ENCODE peak calls at places on chromosomes 12 and 14, in seven cellular contexts. Q is Peyer's patch, F is colonic mucosa, R is brain microvascular endothelial cell, C is A549, K is WERI-Rb-1, S is HL-60. L is an unnamed sample.

GRCh38 chr12:85186236-85186635 is 93.8 kb upstream of the ALX1 start:
- DNase-seq in Q (no peak), F (no peak), R (no peak), C (no peak), K (no peak), S (no peak), L (no peak)

GRCh38 chr14:96270565-96271420 is 14.8 kb downstream of the BDKRB1 start:
- DNase-seq in Q (no peak), F (no peak), R (no peak), C (no peak), K (no peak), S (no peak), L (no peak)

GRCh38 chr14:103283916-103284315 is 50.1 kb upstream of the EIF5 start:
- DNase-seq in Q (no peak), F (no peak), R (no peak), C (no peak), K (no peak), S (no peak), L (no peak)

GRCh38 chr12:105382771-105383632 is 52.5 kb downstream of the C12orf75 start:
- DNase-seq in Q (no peak), F (peak), R (peak), C (peak), K (no peak), S (no peak), L (peak)

GRCh38 chr12:122928891-122929538 is 33.1 kb upstream of the VPS37B start:
- DNase-seq in Q (no peak), F (no peak), R (no peak), C (no peak), K (no peak), S (no peak), L (no peak)

GRCh38 chr12:53579545-53579955 is 46.6 kb downstream of the ATF7 start:
- DNase-seq in Q (no peak), F (no peak), R (no peak), C (no peak), K (no peak), S (no peak), L (no peak)

GRCh38 chr14:99476864-99477263 is 3.8 kb downstream of the SETD3 start:
- DNase-seq in Q (no peak), F (no peak), R (no peak), C (no peak), K (no peak), S (peak), L (no peak)

GRCh38 chr12:58656254-58657009 is 263.9 kb downstream of the LRIG3 start:
- DNase-seq in Q (no peak), F (no peak), R (no peak), C (no peak), K (no peak), S (no peak), L (no peak)

GRCh38 chr14:50619569-50620141 is 48.5 kb downstream of the SAV1 start:
- DNase-seq in Q (no peak), F (no peak), R (peak), C (peak), K (no peak), S (no peak), L (no peak)

GRCh38 chr14:64092940-64093339 is 201.2 kb downstream of the ESR2 start:
- DNase-seq in Q (no peak), F (peak), R (no peak), C (no peak), K (no peak), S (no peak), L (no peak)

GRCh38 chr14:69901113-69901951 is 22.1 kb downstream of the SMOC1 start:
- DNase-seq in Q (no peak), F (no peak), R (peak), C (no peak), K (no peak), S (no peak), L (no peak)

GRCh38 chr14:94768521-94769412 is 1.1 kb downstream of the GSC start:
- DNase-seq in Q (no peak), F (no peak), R (no peak), C (peak), K (peak), S (peak), L (no peak)

GRCh38 chr14:94768141-94768520 is 1.8 kb downstream of the GSC start:
- DNase-seq in Q (no peak), F (no peak), R (no peak), C (no peak), K (no peak), S (no peak), L (no peak)

GRCh38 chr14:94770815-94771190 is 890 bp upstream of the GSC start:
- DNase-seq in Q (no peak), F (no peak), R (no peak), C (no peak), K (no peak), S (no peak), L (no peak)

GRCh38 chr14:94770251-94770749 is 387 bp upstream of the GSC start:
- DNase-seq in Q (no peak), F (no peak), R (no peak), C (no peak), K (peak), S (no peak), L (no peak)

DNA sequence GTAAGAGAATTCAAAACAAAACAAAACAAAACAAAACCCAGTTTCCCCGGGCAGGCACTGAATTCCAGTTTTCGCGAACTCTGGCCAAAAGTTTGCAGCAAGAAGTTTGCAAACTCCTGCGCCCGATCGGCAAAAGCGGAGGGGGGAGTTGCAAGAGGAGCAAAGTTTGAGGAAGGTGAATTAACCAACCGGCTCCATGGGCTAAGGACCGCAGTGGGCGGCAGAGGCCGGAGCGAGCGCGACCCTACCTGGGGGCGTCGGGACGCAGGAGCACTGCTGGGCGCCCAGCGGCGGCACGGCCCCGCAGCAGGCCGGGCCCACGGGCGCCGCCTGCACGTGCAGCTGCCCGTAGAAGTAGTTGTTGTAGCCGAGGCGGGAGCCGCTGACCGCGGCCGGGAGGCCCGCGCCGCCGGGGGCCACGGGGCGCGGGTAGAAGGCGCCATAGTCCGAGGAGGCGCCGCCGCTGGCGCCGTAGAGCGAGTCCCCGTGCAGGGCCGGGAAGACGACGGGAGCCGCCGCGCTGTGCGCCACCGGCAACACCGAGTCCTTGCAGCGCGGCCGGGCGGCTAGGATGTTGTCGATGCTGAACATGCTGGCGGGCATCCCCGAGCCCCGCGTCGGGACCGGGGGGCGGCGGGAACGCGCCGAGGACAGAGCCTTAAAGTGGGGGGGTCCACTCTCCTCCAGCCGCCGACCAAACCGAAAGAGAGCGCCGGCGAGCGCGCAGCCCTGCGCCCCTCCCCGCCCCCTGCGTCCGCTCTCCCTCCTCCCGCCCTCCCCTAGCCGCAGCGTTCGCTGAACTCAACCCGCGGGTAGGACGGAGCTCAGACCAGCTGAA is at the start of gene GSC:
- DNase-seq in Q (no peak), F (no peak), R (no peak), C (peak), K (peak), S (peak), L (peak)
- H3K4me3 ChIP-seq in Q (peak), F (peak), R (peak), C (peak), K (peak), S (peak), L (peak)

GRCh38 chr12:30796891-30797371 is 42.2 kb upstream of the CAPRIN2 start:
- DNase-seq in Q (no peak), F (no peak), R (peak), C (peak), K (peak), S (no peak), L (peak)
- H3K27ac ChIP-seq in Q (no peak), F (no peak), R (peak), C (peak), K (no peak), S (no peak), L (peak)

GRCh38 chr12:41635731-41636130 is 447.6 kb downstream of the PDZRN4 start:
- DNase-seq in Q (no peak), F (no peak), R (no peak), C (no peak), K (no peak), S (no peak), L (no peak)
- H3K4me3 ChIP-seq in Q (no peak), F (no peak), R (no peak), C (no peak), K (no peak), S (no peak), L (no peak)

DNA sequence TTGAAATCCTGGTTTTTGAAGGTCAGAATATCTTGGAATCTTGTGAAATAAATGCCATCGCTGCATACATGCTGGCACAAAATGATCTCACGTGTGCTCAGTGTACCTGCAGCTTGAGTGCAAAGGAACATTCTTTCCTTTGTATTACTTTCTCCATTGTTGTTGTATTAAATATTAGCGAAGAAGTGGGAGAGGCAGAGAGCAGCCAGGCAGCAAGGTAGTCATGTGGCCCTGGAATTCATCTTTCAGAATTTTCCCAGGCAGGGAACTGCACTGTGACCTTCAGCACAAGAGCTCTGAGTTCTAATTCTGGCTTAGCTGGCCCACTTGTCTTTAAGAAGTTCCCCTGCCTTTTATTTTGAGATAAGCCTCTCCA is 145.5 kb downstream of the PRKCH start:
- DNase-seq in Q (no peak), F (no peak), R (no peak), C (no peak), K (no peak), S (no peak), L (no peak)
- H3K27ac ChIP-seq in Q (no peak), F (no peak), R (peak), C (peak), K (no peak), S (no peak), L (no peak)

GRCh38 chr14:90450151-90450550 is 53.3 kb downstream of the CALM1 start:
- DNase-seq in Q (no peak), F (no peak), R (no peak), C (no peak), K (no peak), S (no peak), L (no peak)
- H3K4me3 ChIP-seq in Q (no peak), F (no peak), R (no peak), C (no peak), K (no peak), S (no peak), L (no peak)

DNA sequence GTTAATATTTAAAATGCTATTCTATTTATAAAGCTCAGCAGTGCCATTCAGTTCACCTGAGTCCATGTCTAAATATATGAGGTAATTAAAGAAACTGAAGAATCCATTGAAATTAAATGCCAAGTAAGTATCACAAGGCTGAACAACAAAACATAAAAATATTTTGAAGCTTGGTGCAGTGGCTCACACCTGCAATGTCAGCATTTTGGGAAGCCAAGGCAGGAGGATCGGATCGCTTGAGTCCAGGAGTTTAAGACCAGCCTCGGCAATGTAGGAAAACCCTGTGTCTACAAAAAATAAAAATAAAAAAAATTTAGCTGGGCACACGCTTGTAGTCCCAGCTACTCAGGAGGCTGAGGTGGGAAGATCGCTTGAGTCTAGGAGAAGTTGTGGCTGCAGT is 101.8 kb downstream of the OSBPL8 start:
- DNase-seq in Q (no peak), F (no peak), R (no peak), C (no peak), K (no peak), S (no peak), L (no peak)
- H3K27ac ChIP-seq in Q (no peak), F (no peak), R (no peak), C (no peak), K (no peak), S (no peak), L (no peak)

GRCh38 chr12:65123435-65124063 is 2.4 kb upstream of the WIF1 start:
- DNase-seq in Q (no peak), F (peak), R (no peak), C (peak), K (no peak), S (peak), L (no peak)

GRCh38 chr12:65122661-65123060 is 1.6 kb upstream of the WIF1 start:
- DNase-seq in Q (no peak), F (no peak), R (no peak), C (no peak), K (no peak), S (no peak), L (no peak)

GRCh38 chr12:65125975-65126374 is 4.9 kb upstream of the WIF1 start:
- DNase-seq in Q (no peak), F (no peak), R (no peak), C (no peak), K (no peak), S (no peak), L (no peak)

GRCh38 chr12:65126482-65126881 is 5.4 kb upstream of the WIF1 start:
- DNase-seq in Q (no peak), F (no peak), R (no peak), C (no peak), K (no peak), S (no peak), L (no peak)

DNA sequence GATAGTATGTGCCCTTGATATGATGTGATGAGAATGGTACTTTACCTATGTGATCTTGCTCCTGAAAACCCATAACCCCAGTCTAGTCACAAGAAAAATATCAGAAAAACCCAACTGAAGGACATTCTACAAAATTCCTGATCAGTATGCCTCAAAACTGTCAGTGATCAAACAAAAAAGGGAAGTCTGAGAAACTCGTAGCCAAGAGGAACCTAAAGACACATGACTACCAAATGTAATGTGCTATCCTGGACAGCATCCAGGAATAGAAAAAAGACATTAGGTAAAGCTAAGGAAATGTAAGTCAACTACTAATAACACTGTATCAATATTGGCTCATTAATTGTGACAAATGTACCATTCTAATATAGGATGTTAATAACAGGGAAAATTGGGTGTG is 4.1 kb upstream of the WIF1 start:
- DNase-seq in Q (no peak), F (no peak), R (no peak), C (no peak), K (no peak), S (no peak), L (no peak)
- H3K4me3 ChIP-seq in Q (no peak), F (no peak), R (no peak), C (no peak), K (no peak), S (no peak), L (no peak)

L was measured in SJSA1.